ENCODE peak calls at places on chromosome 15, in eight cellular contexts. U is vagina, H is fibroblast of lung, L is psoas muscle, Y is astrocyte, V is uterus, N is heart left ventricle, T is OCI-LY7. M is an unnamed sample.

GRCh38 chr15:34122771-34123183 is 20.9 kb downstream of the PGBD4 start:
- DNase-seq in U (no peak), H (peak), L (no peak), Y (peak), V (no peak), N (no peak), T (no peak), M (no peak)

GRCh38 chr15:89971592-89971997 is 29.5 kb upstream of the ZNF710 start:
- DNase-seq in U (no peak), H (peak), L (peak), Y (peak), V (peak), N (peak), T (peak), M (peak)

GRCh38 chr15:82810061-82810862 is 834 bp downstream of the WHAMM start:
- DNase-seq in U (no peak), H (peak), L (no peak), Y (peak), V (peak), N (peak), T (peak), M (no peak)

GRCh38 chr15:31523655-31524049 is 197.0 kb downstream of the KLF13 start:
- DNase-seq in U (no peak), H (no peak), L (no peak), Y (no peak), V (no peak), N (no peak), T (no peak), M (no peak)

GRCh38 chr15:62684143-62684808 is 358.3 kb upstream of the TPM1 start:
- DNase-seq in U (no peak), H (no peak), L (no peak), Y (no peak), V (no peak), N (peak), T (no peak), M (no peak)

GRCh38 chr15:61195116-61196002 is 33.7 kb downstream of the RORA start:
- DNase-seq in U (no peak), H (peak), L (no peak), Y (peak), V (no peak), N (no peak), T (peak), M (no peak)

GRCh38 chr15:90818251-90819210 is 49.9 kb upstream of the FURIN start:
- DNase-seq in U (no peak), H (no peak), L (no peak), Y (no peak), V (no peak), N (no peak), T (peak), M (no peak)

GRCh38 chr15:80856809-80857377 is 77.7 kb downstream of the CEMIP start:
- DNase-seq in U (no peak), H (no peak), L (peak), Y (no peak), V (peak), N (peak), T (no peak), M (no peak)

GRCh38 chr15:99128411-99128810 is 23.5 kb downstream of the SYNM start:
- DNase-seq in U (no peak), H (no peak), L (no peak), Y (no peak), V (no peak), N (no peak), T (no peak), M (no peak)

GRCh38 chr15:59536553-59536952 is 75.0 kb upstream of the GCNT3 start:
- DNase-seq in U (no peak), H (no peak), L (no peak), Y (no peak), V (no peak), N (no peak), T (no peak), M (no peak)

GRCh38 chr15:40029979-40030893 is 8.7 kb downstream of the SRP14 start:
- DNase-seq in U (no peak), H (peak), L (no peak), Y (no peak), V (no peak), N (no peak), T (no peak), M (no peak)

GRCh38 chr15:77622212-77622941 is 10.3 kb downstream of the LINGO1 start:
- DNase-seq in U (no peak), H (no peak), L (no peak), Y (no peak), V (no peak), N (no peak), T (no peak), M (no peak)

DNA sequence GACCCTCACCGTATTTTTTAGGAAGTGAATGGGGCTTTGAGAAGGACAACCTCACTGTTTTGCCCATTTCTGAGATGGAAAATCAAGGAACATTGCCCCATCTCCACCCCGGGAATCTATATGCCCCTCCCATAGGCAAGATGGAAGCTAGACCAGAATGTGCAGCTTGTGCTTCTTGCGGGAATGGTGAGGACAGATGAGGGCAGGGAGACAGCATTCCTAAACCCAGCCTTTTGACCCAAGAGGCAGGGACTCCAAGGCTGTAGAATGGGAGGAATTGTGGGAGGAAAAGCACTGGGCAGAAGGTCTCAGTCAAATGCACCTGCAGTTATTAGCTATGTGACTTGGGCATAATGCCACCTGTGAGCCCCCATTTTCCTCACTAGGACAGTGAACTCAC is 66.9 kb downstream of the SMAD3 start:
- DNase-seq in U (no peak), H (no peak), L (no peak), Y (no peak), V (no peak), N (no peak), T (no peak), M (no peak)
- H3K27ac ChIP-seq in U (peak), H (peak), L (peak), Y (no peak), V (peak), N (no peak), T (no peak), M (no peak)

GRCh38 chr15:49421991-49422390 is 1.1 kb upstream of the FGF7 start:
- DNase-seq in U (no peak), H (peak), L (peak), Y (peak), V (peak), N (peak), T (peak), M (no peak)

GRCh38 chr15:49423021-49423420 is at the start of gene FGF7:
- DNase-seq in U (no peak), H (peak), L (peak), Y (peak), V (peak), N (no peak), T (peak), M (no peak)

GRCh38 chr15:49423906-49424520 is 971 bp downstream of the FGF7 start:
- DNase-seq in U (no peak), H (peak), L (no peak), Y (peak), V (no peak), N (no peak), T (no peak), M (no peak)

GRCh38 chr15:49427369-49427768 is 4.3 kb downstream of the FGF7 start:
- DNase-seq in U (no peak), H (no peak), L (no peak), Y (no peak), V (no peak), N (no peak), T (no peak), M (no peak)

GRCh38 chr15:49424954-49425353 is 1.9 kb downstream of the FGF7 start:
- DNase-seq in U (no peak), H (no peak), L (no peak), Y (peak), V (no peak), N (no peak), T (no peak), M (no peak)
- H3K27ac ChIP-seq in U (peak), H (peak), L (no peak), Y (no peak), V (peak), N (peak), T (no peak), M (no peak)

GRCh38 chr15:84919268-84919667 is 34.8 kb downstream of the SLC28A1 start:
- DNase-seq in U (no peak), H (no peak), L (no peak), Y (no peak), V (no peak), N (no peak), T (no peak), M (no peak)
- H3K27ac ChIP-seq in U (no peak), H (no peak), L (no peak), Y (no peak), V (peak), N (no peak), T (no peak), M (no peak)

GRCh38 chr15:75030023-75030413 is 6.6 kb downstream of the PPCDC start:
- DNase-seq in U (no peak), H (peak), L (peak), Y (no peak), V (peak), N (no peak), T (no peak), M (no peak)
- H3K27ac ChIP-seq in U (peak), H (peak), L (peak), Y (no peak), V (peak), N (peak), T (no peak), M (peak)

DNA sequence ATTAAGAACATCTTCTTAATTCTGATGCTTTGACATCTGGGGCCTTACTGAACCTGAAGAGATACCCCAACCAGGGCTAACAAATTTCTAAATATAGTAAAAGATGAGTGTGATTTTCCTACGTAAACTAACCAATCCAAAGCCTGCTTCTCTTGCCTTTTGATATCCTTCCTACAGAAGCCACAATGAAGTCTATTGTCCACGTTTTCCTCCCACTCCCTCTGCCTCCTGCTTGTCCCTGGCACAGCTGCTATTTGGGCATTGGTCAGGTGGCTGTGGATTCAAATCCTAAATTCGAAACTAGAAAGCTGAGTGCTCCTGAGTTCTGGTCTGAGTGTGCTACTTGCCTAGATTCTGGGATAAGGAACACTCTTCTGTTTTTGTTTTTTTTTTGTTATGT is 17.4 kb upstream of the MKRN3 start:
- DNase-seq in U (no peak), H (no peak), L (no peak), Y (no peak), V (no peak), N (no peak), T (no peak), M (no peak)
- H3K27ac ChIP-seq in U (no peak), H (no peak), L (no peak), Y (no peak), V (no peak), N (no peak), T (no peak), M (peak)

M was measured in substantia nigra.